ENCODE peak calls at places on chromosomes 3 and 15, in ten cellular contexts. O, G, P, E, M, S, R, Q, B and Z are unnamed samples.

GRCh38 chr3:10162147-10162546 is 2.6 kb upstream of the IRAK2 start:
- DNase-seq in O (no peak), S (no peak), B (no peak), G (no peak), Q (no peak), P (no peak), M (no peak), R (no peak), E (no peak), Z (no peak)

GRCh38 chr15:74200871-74201419 is 1.6 kb downstream of the STRA6 start:
- DNase-seq in M (no peak), P (no peak), O (no peak), E (no peak), R (no peak), Q (peak; percentile 89), G (no peak), S (no peak), B (no peak), Z (no peak)

GRCh38 chr3:71395927-71396695 is 187.4 kb downstream of the FOXP1 start:
- DNase-seq in B (no peak), E (no peak), S (no peak), M (no peak), Q (peak; percentile 70), R (no peak), G (peak; percentile 74), P (peak; percentile 39), O (no peak), Z (no peak)

GRCh38 chr3:112811150-112811884 is 35.3 kb downstream of the CD200R1L start:
- DNase-seq in O (no peak), R (no peak), E (no peak), P (peak; percentile 94), G (peak; percentile 95), B (peak; percentile 66), S (no peak), M (no peak), Q (peak; percentile 73), Z (no peak)

GRCh38 chr3:194824100-194824499 is 138.4 kb downstream of the FAM43A start:
- DNase-seq in R (no peak), B (no peak), Q (no peak), S (no peak), M (no peak), P (no peak), O (no peak), G (no peak), E (no peak), Z (no peak)

GRCh38 chr3:54374214-54374855 is 252.0 kb downstream of the CACNA2D3 start:
- DNase-seq in Q (no peak), E (no peak), B (no peak), P (no peak), M (no peak), O (no peak), S (no peak), G (peak; percentile 29), R (no peak), Z (no peak)

GRCh38 chr3:49668861-49669260 is 5.3 kb upstream of the APEH start:
- DNase-seq in B (no peak), G (no peak), S (no peak), E (no peak), M (no peak), O (no peak), R (no peak), P (no peak), Q (peak; percentile 23), Z (no peak)

GRCh38 chr15:48981941-48982340 is 18.2 kb upstream of the SHC4 start:
- DNase-seq in O (no peak), S (no peak), M (no peak), Q (no peak), E (no peak), G (no peak), B (no peak), P (no peak), R (no peak), Z (no peak)

GRCh38 chr3:184234671-184235380 is 5.4 kb downstream of the VWA5B2 start:
- DNase-seq in E (peak; percentile 52), M (no peak), Q (no peak), G (no peak), P (no peak), B (no peak), S (no peak), O (no peak), R (no peak), Z (no peak)

GRCh38 chr15:70014860-70015490 is 82.7 kb downstream of the TLE3 start:
- DNase-seq in P (no peak), R (no peak), E (no peak), Q (no peak), M (peak; percentile 88), S (no peak), G (no peak), B (no peak), O (no peak), Z (no peak)

GRCh38 chr3:159234306-159234705 is 432.5 kb downstream of the MFSD1 start:
- DNase-seq in Q (peak; percentile 55), B (no peak), G (peak; percentile 35), O (no peak), S (no peak), M (no peak), P (peak; percentile 45), R (no peak), E (no peak), Z (no peak)

GRCh38 chr15:96160800-96161199 is 169.7 kb upstream of the NR2F2 start:
- DNase-seq in B (no peak), G (no peak), E (no peak), R (no peak), Q (no peak), O (no peak), P (no peak), M (no peak), S (no peak), Z (no peak)

GRCh38 chr3:38528457-38528856 is 32.3 kb downstream of the EXOG start:
- DNase-seq in Q (no peak), R (no peak), S (no peak), M (no peak), B (no peak), O (no peak), P (no peak), E (no peak), G (no peak), Z (no peak)

DNA sequence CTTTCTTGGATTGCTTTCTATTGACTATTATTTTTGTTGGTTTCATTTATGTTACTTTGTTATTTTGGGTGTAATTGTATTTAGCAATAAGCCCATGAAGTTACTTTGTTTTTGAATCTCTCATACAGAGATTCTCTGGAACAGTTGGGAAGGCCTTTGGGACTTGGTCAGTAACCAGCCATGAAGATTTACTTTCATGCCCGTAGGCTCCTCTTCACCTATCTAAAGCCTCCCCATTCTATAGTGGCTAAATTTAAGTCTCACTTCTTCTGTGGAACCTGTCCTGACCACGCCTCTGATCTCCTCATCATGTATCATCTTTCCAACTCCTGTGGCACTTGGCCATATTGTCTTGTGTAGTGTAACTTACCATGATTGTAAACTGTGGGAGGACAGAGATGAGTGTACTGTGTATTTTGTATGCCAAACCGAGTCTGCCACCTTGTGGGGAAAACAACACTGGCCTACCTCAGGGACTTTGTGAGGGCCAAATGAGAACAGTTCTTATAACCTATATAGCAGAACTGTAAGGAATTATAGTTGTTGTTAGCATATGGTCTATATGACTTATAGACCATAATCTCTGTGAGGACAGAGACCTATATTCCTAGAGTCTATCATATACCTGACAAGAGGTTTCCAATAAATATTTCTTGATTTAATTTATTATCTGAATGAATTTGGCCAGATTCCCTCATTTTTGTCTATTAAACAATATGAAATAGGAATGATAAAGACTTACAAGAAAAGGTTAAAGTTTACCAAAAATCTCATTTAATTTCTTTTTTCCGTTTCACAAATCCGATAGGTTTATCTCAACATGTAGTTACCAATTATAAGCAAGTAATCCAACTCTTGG is 75.0 kb downstream of the STARD9 start:
- DNase-seq in M (peak; percentile 50), S (no peak), G (peak; percentile 90), B (peak; percentile 73), Q (peak; percentile 93), P (peak; percentile 66), R (peak; percentile 48), O (peak; percentile 62), E (no peak), Z (no peak)
- TF ChIP-seq CTCF in M (peak; percentile 79), S (peak; percentile 45), G (peak; percentile 98), B (peak; percentile 92), Q (peak; percentile 97), P (peak; percentile 86), R (peak; percentile 74), O (peak; percentile 47), E (peak; percentile 99), Z (peak; percentile 90)

DNA sequence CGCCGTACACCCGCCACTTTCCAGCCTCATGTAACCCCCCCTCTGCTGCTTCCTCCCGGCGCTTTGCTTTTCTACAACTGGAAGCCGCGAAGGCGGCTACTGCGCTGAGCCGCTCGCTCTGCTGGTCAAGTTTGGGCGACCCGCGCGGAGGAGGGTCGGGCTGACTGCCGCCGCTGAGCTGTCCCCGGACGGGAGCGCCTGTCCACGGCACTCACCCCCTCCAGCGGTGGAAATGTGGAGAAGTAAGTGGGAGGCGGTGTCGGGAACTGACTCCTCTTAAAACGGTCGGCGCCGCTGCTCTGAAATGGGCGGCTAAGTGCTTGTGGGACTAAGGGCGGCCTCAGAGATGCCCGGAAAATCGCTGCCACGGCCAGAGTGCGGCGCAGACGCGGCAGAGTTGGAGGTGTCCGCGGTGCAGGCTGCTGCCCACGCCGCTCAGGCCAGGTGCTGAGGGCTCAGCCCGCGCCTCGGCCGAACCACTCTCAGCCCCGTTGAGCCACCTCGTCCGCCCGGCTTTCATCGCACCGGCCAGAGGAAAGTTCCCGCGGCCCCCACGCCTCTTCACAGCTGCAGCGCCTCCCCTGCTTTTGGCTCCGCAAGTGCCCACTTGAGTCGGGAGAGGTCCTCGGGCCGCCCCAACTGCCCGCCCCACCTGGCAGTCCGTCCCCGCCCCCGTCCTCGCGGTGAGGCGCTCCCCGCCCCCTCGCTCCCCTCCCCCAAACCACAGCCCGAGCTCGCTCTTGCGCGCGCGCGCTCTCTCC is 394 bp upstream of the EPHA6 start:
- DNase-seq in M (no peak), R (no peak), Q (peak; percentile 40), O (peak; percentile 75), G (peak; percentile 44), S (no peak), B (no peak), E (peak; percentile 64), P (no peak), Z (peak; percentile 94)
- TF ChIP-seq CTCF in M (peak; percentile 8), R (no peak), Q (peak; percentile 35), O (no peak), G (peak; percentile 21), S (peak; percentile 20), B (peak; percentile 24), E (no peak), P (peak; percentile 26), Z (peak; percentile 31)

GRCh38 chr3:111582114-111582461 is 13.1 kb downstream of the ZBED2 start:
- DNase-seq in R (no peak), E (no peak), B (peak; percentile 44), S (no peak), M (no peak), O (no peak), Q (peak; percentile 89), P (peak; percentile 68), G (peak; percentile 73), Z (no peak)
- TF ChIP-seq CTCF in R (no peak), E (no peak), B (no peak), S (no peak), M (no peak), O (no peak), Q (no peak), P (no peak), G (no peak), Z (no peak)

GRCh38 chr15:67832965-67833503 is 6.8 kb downstream of the RNU6-1 start:
- DNase-seq in M (no peak), R (no peak), G (no peak), O (no peak), B (no peak), P (no peak), E (peak; percentile 65), S (no peak), Q (no peak), Z (no peak)
- TF ChIP-seq CTCF in M (no peak), R (no peak), G (no peak), O (no peak), B (no peak), P (no peak), E (no peak), S (no peak), Q (no peak), Z (no peak)

GRCh38 chr3:148202386-148202785 is 495.3 kb upstream of the AGTR1 start:
- DNase-seq in S (no peak), B (no peak), Q (no peak), P (no peak), G (no peak), O (no peak), E (no peak), R (no peak), M (no peak), Z (no peak)
- TF ChIP-seq CTCF in S (no peak), B (no peak), Q (peak; percentile 19), P (no peak), G (no peak), O (no peak), E (no peak), R (no peak), M (no peak), Z (peak; percentile 36)